ENCODE peak calls at places on chromosomes 1 and 21, in nine cellular contexts. J, N, W, E, U, S, Q, F and Y are unnamed samples.

GRCh38 chr1:200965111-200965510 is 58.4 kb downstream of the KIF21B start:
- DNase-seq in E (no peak), Q (no peak), W (no peak), F (no peak), S (no peak), U (no peak), J (no peak), N (no peak), Y (no peak)

GRCh38 chr1:228985661-228986060 is 250.4 kb downstream of the RHOU start:
- DNase-seq in Q (no peak), U (no peak), F (no peak), N (no peak), J (no peak), W (no peak), E (no peak), S (no peak), Y (no peak)

GRCh38 chr1:43606624-43607023 is 43.3 kb upstream of the KDM4A start:
- DNase-seq in S (no peak), F (no peak), W (no peak), J (no peak), N (no peak), E (no peak), U (no peak), Q (no peak), Y (no peak)

GRCh38 chr1:153976819-153977249 is 640 bp downstream of the JTB start:
- DNase-seq in E (no peak), W (no peak), Q (no peak), N (no peak), J (no peak), U (no peak), S (no peak), F (no peak), Y (no peak)

GRCh38 chr1:96145486-96145885 is 576.1 kb upstream of the PTBP2 start:
- DNase-seq in J (no peak), W (no peak), Q (no peak), E (no peak), F (no peak), S (no peak), U (no peak), N (no peak), Y (no peak)

GRCh38 chr1:55593299-55593698 is 378.1 kb upstream of the USP24 start:
- DNase-seq in S (no peak), Q (no peak), U (no peak), W (no peak), N (no peak), J (no peak), F (no peak), E (no peak), Y (no peak)

GRCh38 chr21:34526618-34527290 is 14.7 kb upstream of the KCNE1 start:
- DNase-seq in W (peak; percentile 79), N (peak; percentile 99), E (peak; percentile 75), F (peak; percentile 100), U (no peak), Q (peak; percentile 49), S (peak; percentile 98), J (no peak), Y (peak; percentile 93)

GRCh38 chr21:36030581-36031189 is 29.6 kb downstream of the SETD4 start:
- DNase-seq in S (no peak), N (no peak), W (no peak), F (no peak), U (no peak), J (no peak), Q (no peak), E (no peak), Y (no peak)

GRCh38 chr1:79040424-79041089 is 34.0 kb upstream of the ADGRL4 start:
- DNase-seq in E (no peak), S (peak; percentile 6), W (no peak), Q (peak; percentile 61), N (no peak), F (no peak), J (no peak), U (no peak), Y (no peak)